ENCODE peak calls at places on chromosomes 7 and 10, in five cellular contexts. F is H7; L is activated CD8-positive, alpha-beta memory T cell treated with anti-CD3 and anti-CD28 coated beads, Interleukin-2, amount 10 ng/mL, durations not matched to agents 7 days and 5 days; N is Right ventricle myocardium superior; P is activated CD4-positive, alpha-beta T cell treated with anti-CD3 and anti-CD28 coated beads, Interleukin-2, amount 50 U/mL, for 4 hours. K is an unnamed sample.

GRCh38 chr10:104247513-104248146 is 7.1 kb upstream of the GSTO1 start:
- DNase-seq in F (no peak), L (no peak), N (no peak), P (no peak), K (no peak)

GRCh38 chr10:1476106-1476803 is 261.1 kb downstream of the ADARB2 start:
- DNase-seq in F (no peak), L (no peak), N (no peak), P (no peak), K (no peak)

GRCh38 chr7:108178393-108178792 is 48.2 kb upstream of the LAMB4 start:
- DNase-seq in F (no peak), L (no peak), N (no peak), P (no peak), K (no peak)

GRCh38 chr10:130727766-130728490 is 583.6 kb downstream of the TCERG1L start:
- DNase-seq in F (no peak), L (no peak), N (no peak), P (no peak), K (no peak)

GRCh38 chr7:103540986-103541385 is 95.0 kb upstream of the SLC26A5 start:
- DNase-seq in F (no peak), L (no peak), N (peak), P (no peak), K (no peak)

GRCh38 chr10:124707546-124707945 is 36.6 kb downstream of the FAM53B start:
- DNase-seq in F (no peak), L (no peak), N (no peak), P (no peak), K (no peak)

GRCh38 chr7:50229964-50230363 is 74.6 kb upstream of the IKZF1 start:
- DNase-seq in F (no peak), L (no peak), N (no peak), P (no peak), K (no peak)

GRCh38 chr7:1948887-1949680 is 279.0 kb downstream of the ELFN1 start:
- DNase-seq in F (no peak), L (no peak), N (peak), P (no peak), K (no peak)

GRCh38 chr10:49597426-49598163 is 12.5 kb upstream of the SLC18A3 start:
- DNase-seq in F (peak), L (peak), N (no peak), P (no peak), K (no peak)

GRCh38 chr7:26365077-26365896 is 73.6 kb downstream of the SNX10 start:
- DNase-seq in F (no peak), L (peak), N (peak), P (peak), K (peak)

GRCh38 chr7:132932321-132933075 is 149.4 kb downstream of the CHCHD3 start:
- DNase-seq in F (peak), L (no peak), N (no peak), P (no peak), K (no peak)

GRCh38 chr7:24284699-24285506 is 913 bp downstream of the NPY start:
- DNase-seq in F (peak), L (no peak), N (no peak), P (no peak), K (no peak)

GRCh38 chr7:43873300-43873699 is 4.0 kb upstream of the MRPS24 start:
- DNase-seq in F (no peak), L (no peak), N (peak), P (no peak), K (peak)

GRCh38 chr7:234041-234711 is 41.8 kb downstream of the FAM20C start:
- DNase-seq in F (no peak), L (no peak), N (peak), P (no peak), K (no peak)

GRCh38 chr7:135774284-135774683 is 25.7 kb upstream of the FAM180A start:
- DNase-seq in F (no peak), L (no peak), N (no peak), P (no peak), K (no peak)

GRCh38 chr7:38744746-38745145 is 113.6 kb upstream of the AMPH start:
- DNase-seq in F (no peak), L (no peak), N (no peak), P (no peak), K (peak)

GRCh38 chr7:6273380-6273837 is 985 bp upstream of the CYTH3 start:
- DNase-seq in F (peak), L (no peak), N (no peak), P (no peak), K (no peak)

GRCh38 chr10:133455611-133456031 is 1.9 kb downstream of the SCART1 start:
- DNase-seq in F (no peak), L (no peak), N (no peak), P (no peak), K (no peak)

GRCh38 chr7:12456506-12456905 is 52.8 kb upstream of the VWDE start:
- DNase-seq in F (no peak), L (no peak), N (no peak), P (no peak), K (no peak)

GRCh38 chr7:105268511-105269392 is 120.0 kb downstream of the SRPK2 start:
- DNase-seq in F (no peak), L (no peak), N (no peak), P (no peak), K (peak)

GRCh38 chr7:76047305-76047810 is 442 bp downstream of the STYXL1 start:
- DNase-seq in F (no peak), L (no peak), N (no peak), P (no peak), K (no peak)

GRCh38 chr10:75466886-75467285 is 35.5 kb downstream of the LRMDA start:
- DNase-seq in F (no peak), L (no peak), N (no peak), P (no peak), K (peak)

GRCh38 chr10:61286695-61287094 is 166.5 kb downstream of the TMEM26 start:
- DNase-seq in F (no peak), L (peak), N (no peak), P (no peak), K (no peak)

GRCh38 chr7:43296306-43296705 is 183.9 kb downstream of the HECW1 start:
- DNase-seq in F (no peak), L (peak), N (no peak), P (no peak), K (peak)